ENCODE peak calls at places on chromosome 19, in seven cellular contexts. U is left lung; R is body of pancreas; B is effector memory CD4-positive, alpha-beta T cell; K is CD8-positive, alpha-beta T cell; W is CD8-positive, alpha-beta memory T cell; Z is stomach. F is an unnamed sample. For H3K36me3 and H3K9me3, the result is how much of the 10 kb centered on the place peaks cover.

GRCh38 chr19:13849991-13850909 is 26.7 kb upstream of the NANOS3 start:
- DNase-seq in U (peak), R (peak), B (peak), K (peak), W (peak), Z (peak), F (peak)

GRCh38 chr19:14118165-14119051 is 846 bp upstream of the PRKACA start:
- DNase-seq in U (peak), R (peak), B (peak), K (no peak), W (peak), Z (peak), F (peak)

GRCh38 chr19:17580470-17581000 is 25.1 kb downstream of the COLGALT1 start:
- DNase-seq in U (no peak), R (no peak), B (no peak), K (no peak), W (no peak), Z (no peak), F (no peak)

GRCh38 chr19:10899171-10899653 is 27.9 kb downstream of the CARM1 start:
- DNase-seq in U (peak), R (peak), B (no peak), K (no peak), W (no peak), Z (peak), F (no peak)

GRCh38 chr19:7605490-7606222 is 10.0 kb downstream of the CAMSAP3 start:
- DNase-seq in U (no peak), R (peak), B (no peak), K (no peak), W (no peak), Z (no peak), F (no peak)

GRCh38 chr19:15154002-15154612 is 46.7 kb downstream of the NOTCH3 start:
- DNase-seq in U (no peak), R (no peak), B (no peak), K (no peak), W (no peak), Z (no peak), F (no peak)

GRCh38 chr19:3557461-3558248 is at the start of gene MFSD12:
- DNase-seq in U (peak), R (peak), B (peak), K (peak), W (peak), Z (peak), F (peak)

GRCh38 chr19:14530005-14530348 is 583 bp downstream of the TECR start:
- DNase-seq in U (no peak), R (no peak), B (no peak), K (no peak), W (no peak), Z (no peak), F (no peak)

GRCh38 chr19:17236831-17237543 is 8.7 kb downstream of the NR2F6 start:
- DNase-seq in U (no peak), R (no peak), B (no peak), K (no peak), W (no peak), Z (no peak), F (no peak)

GRCh38 chr19:35559781-35560180 is 3.7 kb downstream of the ATP4A start:
- DNase-seq in U (no peak), R (no peak), B (no peak), K (no peak), W (no peak), Z (no peak), F (no peak)

GRCh38 chr19:37313335-37313627 is 57.6 kb upstream of the ZNF527 start:
- DNase-seq in U (no peak), R (no peak), B (no peak), K (no peak), W (no peak), Z (no peak), F (no peak)

GRCh38 chr19:41771410-41771809 is 16.1 kb downstream of the CEACAM6 start:
- DNase-seq in U (no peak), R (no peak), B (no peak), K (no peak), W (no peak), Z (no peak), F (no peak)

GRCh38 chr19:30419581-30420180 is 47.5 kb downstream of the ZNF536 start:
- DNase-seq in U (no peak), R (no peak), B (no peak), K (no peak), W (no peak), Z (no peak), F (no peak)

GRCh38 chr19:34844254-34844653 is 71.2 kb upstream of the ZNF599 start:
- DNase-seq in U (no peak), R (no peak), B (no peak), K (no peak), W (no peak), Z (peak), F (no peak)

GRCh38 chr19:36331353-36332228 is 47.4 kb downstream of the ZFP14 start:
- DNase-seq in U (peak), R (peak), B (peak), K (peak), W (peak), Z (peak), F (peak)

GRCh38 chr19:12838182-12838890 is at the start of gene MAST1:
- DNase-seq in U (no peak), R (peak), B (peak), K (no peak), W (peak), Z (peak), F (no peak)

GRCh38 chr19:3593156-3593555 is 7.9 kb downstream of the GIPC3 start:
- DNase-seq in U (no peak), R (no peak), B (no peak), K (no peak), W (no peak), Z (no peak), F (no peak)

GRCh38 chr19:46922465-46922864 is 61.7 kb downstream of the ARHGAP35 start:
- DNase-seq in U (no peak), R (no peak), B (no peak), K (no peak), W (no peak), Z (no peak), F (no peak)

GRCh38 chr19:33146209-33146608 is 14.3 kb downstream of the WDR88 start:
- DNase-seq in U (no peak), R (no peak), B (no peak), K (no peak), W (no peak), Z (no peak), F (no peak)

GRCh38 chr19:14081797-14082674 is 3.5 kb downstream of the C19orf67 start:
- DNase-seq in U (no peak), R (peak), B (no peak), K (no peak), W (no peak), Z (peak), F (no peak)

GRCh38 chr19:1227313-1227626 is 10.5 kb downstream of the CBARP start:
- DNase-seq in U (no peak), R (no peak), B (no peak), K (no peak), W (no peak), Z (no peak), F (no peak)

GRCh38 chr19:3054265-3054971 is 7.9 kb downstream of the TLE5 start:
- DNase-seq in U (no peak), R (no peak), B (no peak), K (no peak), W (no peak), Z (no peak), F (no peak)

GRCh38 chr19:13172335-13173128 is 22.3 kb downstream of the IER2 start:
- DNase-seq in U (peak), R (peak), B (peak), K (peak), W (peak), Z (peak), F (peak)

GRCh38 chr19:49165865-49166301 is 8.3 kb downstream of the TRPM4 start:
- DNase-seq in U (no peak), R (no peak), B (no peak), K (no peak), W (no peak), Z (no peak), F (no peak)

GRCh38 chr19:18229474-18229873 is 3.2 kb upstream of the PDE4C start:
- DNase-seq in U (no peak), R (no peak), B (no peak), K (no peak), W (no peak), Z (no peak), F (no peak)

GRCh38 chr19:6707658-6708018 is 12.8 kb downstream of the C3 start:
- DNase-seq in U (no peak), R (no peak), B (no peak), K (no peak), W (no peak), Z (no peak), F (no peak)

GRCh38 chr19:35860818-35861639 is 4.3 kb downstream of the KIRREL2 start:
- DNase-seq in U (no peak), R (no peak), B (no peak), K (no peak), W (no peak), Z (peak), F (no peak)

GRCh38 chr19:8731428-8732169 is 10.2 kb downstream of the OR2Z1 start:
- DNase-seq in U (no peak), R (no peak), B (no peak), K (no peak), W (no peak), Z (no peak), F (no peak)

GRCh38 chr19:40416918-40417713 is 3.9 kb upstream of the PRX start:
- DNase-seq in U (no peak), R (peak), B (no peak), K (no peak), W (no peak), Z (peak), F (no peak)

GRCh38 chr19:42091300-42092266 is 15.6 kb downstream of the ZNF574 start:
- DNase-seq in U (no peak), R (no peak), B (no peak), K (no peak), W (no peak), Z (peak), F (no peak)

GRCh38 chr19:35099155-35099896 is 16.3 kb upstream of the FXYD3 start:
- DNase-seq in U (no peak), R (no peak), B (no peak), K (no peak), W (no peak), Z (no peak), F (no peak)

GRCh38 chr19:3108775-3109174 is 14.6 kb downstream of the GNA11 start:
- DNase-seq in U (no peak), R (peak), B (peak), K (peak), W (peak), Z (peak), F (no peak)

GRCh38 chr19:41219924-41220567 is 1.0 kb downstream of the AXL start:
- DNase-seq in U (no peak), R (peak), B (no peak), K (no peak), W (no peak), Z (no peak), F (peak)

GRCh38 chr19:32650671-32651070 is 24.3 kb downstream of the ANKRD27 start:
- DNase-seq in U (no peak), R (no peak), B (no peak), K (no peak), W (no peak), Z (no peak), F (no peak)

GRCh38 chr19:6769006-6769637 is 1.9 kb upstream of the SH2D3A start:
- DNase-seq in U (no peak), R (no peak), B (no peak), K (no peak), W (no peak), Z (no peak), F (no peak)

GRCh38 chr19:50205681-50206138 is 2.3 kb downstream of the MYH14 start:
- DNase-seq in U (peak), R (peak), B (no peak), K (no peak), W (no peak), Z (peak), F (no peak)

GRCh38 chr19:50204811-50205675 is 1.6 kb downstream of the MYH14 start:
- DNase-seq in U (peak), R (peak), B (no peak), K (no peak), W (no peak), Z (peak), F (no peak)

GRCh38 chr19:50204081-50204428 is 633 bp downstream of the MYH14 start:
- DNase-seq in U (no peak), R (no peak), B (no peak), K (no peak), W (no peak), Z (no peak), F (no peak)

GRCh38 chr19:50207730-50208129 is 4.3 kb downstream of the MYH14 start:
- DNase-seq in U (no peak), R (no peak), B (no peak), K (no peak), W (no peak), Z (no peak), F (no peak)

GRCh38 chr19:50206191-50206590 is 2.8 kb downstream of the MYH14 start:
- DNase-seq in U (no peak), R (no peak), B (no peak), K (no peak), W (no peak), Z (no peak), F (no peak)
- H3K36me3 ChIP-seq in U (under half), R (under half), B (under half), K (under half), W (under half), Z (under half), F (under half)

GRCh38 chr19:5081441-5082161 is 112.7 kb downstream of the KDM4B start:
- DNase-seq in U (no peak), R (no peak), B (no peak), K (no peak), W (no peak), Z (no peak), F (no peak)
- H3K27ac ChIP-seq in U (no peak), R (no peak), B (no peak), K (no peak), W (no peak), Z (no peak), F (no peak)

GRCh38 chr19:57357406-57357805 is 5.9 kb upstream of the TRAPPC2B start:
- DNase-seq in U (no peak), R (no peak), B (no peak), K (no peak), W (no peak), Z (no peak), F (no peak)

GRCh38 chr19:57363734-57364181 is 407 bp downstream of the TRAPPC2B start:
- DNase-seq in U (no peak), R (no peak), B (no peak), K (no peak), W (no peak), Z (no peak), F (no peak)

GRCh38 chr19:57359300-57359699 is 4.1 kb upstream of the TRAPPC2B start:
- DNase-seq in U (no peak), R (no peak), B (no peak), K (no peak), W (no peak), Z (no peak), F (no peak)

GRCh38 chr19:57362997-57363705 is at the start of the genes TRAPPC2B and ZNF547:
- DNase-seq in U (peak), R (peak), B (peak), K (peak), W (peak), Z (peak), F (peak)

GRCh38 chr19:57362419-57362818 is 932 bp upstream of the TRAPPC2B start:
- DNase-seq in U (no peak), R (no peak), B (no peak), K (no peak), W (no peak), Z (no peak), F (no peak)
- H3K9me3 ChIP-seq in U (under half), R (under half), B (under half), K (under half), W (under half), Z (half or more), F (under half)

GRCh38 chr19:45420356-45420755 is 3.4 kb downstream of the ERCC1 start:
- DNase-seq in U (no peak), R (no peak), B (no peak), K (no peak), W (no peak), Z (no peak), F (no peak)

GRCh38 chr19:45421953-45422498 is 1.7 kb downstream of the ERCC1 start:
- DNase-seq in U (no peak), R (no peak), B (no peak), K (no peak), W (no peak), Z (no peak), F (no peak)

GRCh38 chr19:45419895-45420294 is 3.8 kb downstream of the ERCC1 start:
- DNase-seq in U (no peak), R (no peak), B (no peak), K (no peak), W (no peak), Z (no peak), F (no peak)

GRCh38 chr19:45419396-45419795 is 4.3 kb downstream of the ERCC1 start:
- DNase-seq in U (peak), R (peak), B (no peak), K (no peak), W (no peak), Z (no peak), F (no peak)

GRCh38 chr19:45420871-45421270 is 2.8 kb downstream of the ERCC1 start:
- DNase-seq in U (no peak), R (no peak), B (no peak), K (no peak), W (no peak), Z (no peak), F (no peak)
- H3K36me3 ChIP-seq in U (under half), R (under half), B (under half), K (under half), W (under half), Z (half or more), F (under half)

DNA sequence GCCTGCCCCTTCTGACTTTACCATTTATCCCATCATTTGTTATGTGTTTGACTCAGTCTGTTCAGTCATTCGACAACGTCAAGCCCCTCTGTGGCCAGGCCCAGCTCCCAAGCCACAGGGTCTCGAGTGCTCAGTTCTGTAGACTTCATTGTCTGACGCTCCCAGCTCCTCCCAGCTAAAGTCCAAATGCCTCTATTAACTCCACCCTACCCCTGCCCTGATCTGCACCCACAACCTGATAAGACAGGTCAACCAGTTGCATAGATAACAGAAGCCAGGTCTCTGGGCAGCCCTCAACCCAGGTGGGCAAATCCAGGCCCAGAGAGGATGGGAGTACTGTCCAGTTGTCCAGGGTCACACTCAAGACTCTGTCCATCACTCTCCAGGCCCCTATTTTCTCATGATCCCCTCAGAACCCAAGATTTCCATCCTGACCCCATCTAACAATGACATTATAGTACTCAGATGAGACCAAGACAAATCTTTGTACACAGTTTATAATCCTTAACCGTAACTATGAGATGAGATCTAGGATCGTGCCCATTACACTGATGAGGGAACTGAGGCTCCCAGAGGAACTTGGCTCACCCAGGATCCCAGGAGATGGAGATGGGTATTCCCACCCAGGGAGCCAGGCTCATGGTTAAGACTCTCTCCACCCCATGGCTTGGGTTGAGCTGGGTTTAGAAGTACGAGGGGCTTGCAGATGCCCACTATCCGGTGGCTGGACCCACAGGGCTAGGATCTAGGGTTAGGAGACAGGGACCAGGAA is 1.1 kb downstream of the TM6SF2 start:
- DNase-seq in U (no peak), R (no peak), B (no peak), K (no peak), W (no peak), Z (no peak), F (no peak)
- H3K27ac ChIP-seq in U (no peak), R (no peak), B (no peak), K (no peak), W (no peak), Z (no peak), F (no peak)

DNA sequence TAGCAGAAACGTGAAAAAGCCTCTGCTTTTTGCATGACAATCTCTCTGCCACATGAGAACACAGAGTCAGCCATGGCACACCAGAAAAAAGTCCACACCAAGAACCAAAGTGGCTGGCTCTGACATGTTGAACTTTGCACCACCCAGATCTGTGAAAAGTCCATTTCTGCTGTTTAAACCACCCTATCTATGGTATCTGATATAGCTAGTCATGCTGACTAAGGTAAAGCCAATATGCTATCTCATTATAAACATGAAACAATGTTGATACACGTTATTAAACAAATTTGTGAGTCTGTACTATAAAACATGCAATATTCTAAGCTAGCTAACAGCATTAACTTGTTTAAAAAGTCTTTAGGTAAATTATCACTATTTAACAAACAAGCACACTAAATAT is 21.0 kb upstream of the ZNF432 start:
- DNase-seq in U (no peak), R (no peak), B (no peak), K (no peak), W (no peak), Z (no peak), F (no peak)
- H3K9me3 ChIP-seq in U (half or more), R (under half), B (half or more), K (half or more), W (half or more), Z (half or more), F (half or more)

GRCh38 chr19:38673030-38673429 is 25.6 kb downstream of the ACTN4 start:
- DNase-seq in U (no peak), R (no peak), B (no peak), K (no peak), W (no peak), Z (no peak), F (no peak)
- H3K36me3 ChIP-seq in U (under half), R (under half), B (under half), K (under half), W (under half), Z (under half), F (under half)

GRCh38 chr19:16197622-16198362 is at the start of gene AP1M1:
- DNase-seq in U (peak), R (peak), B (peak), K (peak), W (peak), Z (peak), F (peak)
- H3K27ac ChIP-seq in U (peak), R (peak), B (peak), K (peak), W (peak), Z (peak), F (peak)

DNA sequence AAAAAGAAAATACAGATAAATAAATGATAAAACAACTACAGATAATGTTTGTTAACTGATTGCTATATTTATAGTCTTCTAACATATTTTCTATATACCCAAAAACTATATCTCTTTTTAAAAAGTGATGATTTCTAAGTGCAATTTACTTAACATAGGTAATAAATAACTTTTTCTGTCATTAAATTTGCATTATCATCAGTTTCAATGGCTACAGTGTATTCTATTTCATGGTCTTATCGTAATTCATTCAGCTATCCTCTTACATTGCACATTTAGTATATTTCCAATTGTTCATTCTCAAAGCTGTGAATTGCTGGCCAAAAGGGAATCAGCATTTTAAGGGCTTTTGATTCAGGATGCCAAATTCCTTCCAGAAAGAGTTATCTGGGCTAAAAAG is 3.6 kb downstream of the ZNF180 start:
- DNase-seq in U (no peak), R (no peak), B (no peak), K (no peak), W (no peak), Z (no peak), F (no peak)
- H3K9me3 ChIP-seq in U (half or more), R (under half), B (under half), K (under half), W (half or more), Z (half or more), F (half or more)